ENCODE peak calls at places on chromosomes 3 and 15, in eight cellular contexts. Y is DND-41, S is A549, O is ovary, B is heart left ventricle, M is fibroblast of lung, H is mammary epithelial cell, K is psoas muscle. J is an unnamed sample.

GRCh38 chr3:168117853-168118313 is 22.2 kb upstream of the GOLIM4 start:
- DNase-seq in K (no peak), B (no peak), M (no peak), H (peak), O (no peak), S (no peak), Y (no peak), J (no peak)

GRCh38 chr3:172562881-172563835 is 39.9 kb upstream of the TNFSF10 start:
- DNase-seq in O (no peak), S (no peak), H (peak), K (no peak), B (no peak), M (peak), Y (peak), J (no peak)

GRCh38 chr3:147298511-147298982 is 107.8 kb downstream of the ZIC4 start:
- DNase-seq in O (no peak), H (peak), B (no peak), Y (no peak), M (peak), S (peak), K (no peak), J (no peak)

GRCh38 chr3:195546130-195546560 is 3.0 kb upstream of the PPP1R2 start:
- DNase-seq in S (peak), H (peak), K (no peak), O (peak), B (no peak), M (peak), Y (no peak), J (no peak)

GRCh38 chr3:16897254-16897926 is 12.6 kb downstream of the PLCL2 start:
- DNase-seq in S (no peak), Y (no peak), H (no peak), K (no peak), B (no peak), M (peak), O (no peak), J (peak)

GRCh38 chr3:127483902-127484591 is 106.5 kb downstream of the TPRA1 start:
- DNase-seq in Y (peak), K (no peak), B (no peak), O (peak), H (no peak), S (no peak), M (no peak), J (no peak)

GRCh38 chr15:81292516-81293001 is 31.4 kb downstream of the STARD5 start:
- DNase-seq in M (no peak), H (no peak), B (no peak), Y (no peak), K (no peak), S (no peak), O (no peak), J (no peak)

GRCh38 chr3:69872783-69873378 is 126.7 kb upstream of the SAMMSON start:
- DNase-seq in H (no peak), M (no peak), S (no peak), K (no peak), O (no peak), B (no peak), Y (no peak), J (no peak)

GRCh38 chr3:133488785-133489367 is 84.6 kb upstream of the CDV3 start:
- DNase-seq in Y (no peak), M (peak), S (no peak), O (no peak), K (no peak), H (peak), B (no peak), J (no peak)

GRCh38 chr3:113277886-113278598 is 66.7 kb downstream of the BOC start:
- DNase-seq in B (no peak), M (no peak), O (no peak), K (no peak), S (no peak), Y (no peak), H (no peak), J (no peak)

GRCh38 chr15:61685971-61686370 is 374.3 kb downstream of the VPS13C start:
- DNase-seq in M (no peak), S (no peak), K (no peak), B (no peak), Y (no peak), H (no peak), O (no peak), J (no peak)

GRCh38 chr3:32177702-32178198 is 60.7 kb upstream of the CMTM8 start:
- DNase-seq in K (no peak), S (peak), B (no peak), O (no peak), M (peak), Y (peak), H (peak), J (peak)

GRCh38 chr3:131903988-131904415 is 130.8 kb downstream of the CPNE4 start:
- DNase-seq in M (peak), S (peak), K (no peak), O (no peak), H (peak), Y (no peak), B (no peak), J (no peak)
- H3K4me3 ChIP-seq in M (no peak), S (no peak), K (no peak), O (no peak), H (no peak), Y (no peak), B (no peak), J (no peak)

DNA sequence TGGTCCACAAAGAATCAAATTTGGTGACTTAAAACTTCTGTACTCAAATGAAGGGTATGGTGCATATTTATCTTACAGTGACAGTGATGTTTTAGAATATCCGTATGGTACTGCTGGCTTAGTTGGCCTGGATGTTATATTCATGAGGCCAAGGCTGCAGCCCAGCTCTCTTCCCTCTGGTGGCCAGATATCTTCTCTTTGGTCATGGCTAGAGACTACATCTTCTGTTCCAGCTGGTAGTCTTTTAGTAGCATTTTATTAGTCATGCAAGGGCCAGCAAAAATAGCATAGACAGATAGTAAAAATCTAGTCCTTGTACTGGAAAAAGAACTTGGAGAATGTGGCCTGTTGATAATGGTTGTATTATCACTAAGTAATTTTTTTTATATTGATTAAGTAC is 124.0 kb upstream of the ROPN1 start:
- DNase-seq in B (no peak), K (no peak), H (no peak), O (no peak), Y (no peak), S (no peak), M (no peak), J (no peak)
- TF ChIP-seq CTCF in B (no peak), K (no peak), H (no peak), O (no peak), Y (no peak), S (no peak), M (no peak), J (no peak)

GRCh38 chr3:98483626-98484025 is 13.9 kb upstream of the OR5K2 start:
- DNase-seq in M (no peak), O (no peak), Y (no peak), K (no peak), H (no peak), B (no peak), S (no peak), J (no peak)
- H3K27ac ChIP-seq in M (no peak), O (no peak), Y (no peak), K (no peak), H (peak), B (no peak), S (no peak), J (no peak)

GRCh38 chr15:82571722-82572222 is 31.5 kb upstream of the RPS17 start:
- DNase-seq in O (peak), K (peak), M (peak), B (peak), Y (no peak), H (peak), S (no peak), J (peak)
- H3K4me3 ChIP-seq in O (peak), K (peak), M (peak), B (peak), Y (no peak), H (peak), S (no peak), J (peak)

GRCh38 chr3:148408667-148409066 is 289.0 kb upstream of the AGTR1 start:
- DNase-seq in H (no peak), Y (no peak), O (no peak), K (no peak), S (no peak), B (no peak), M (no peak), J (no peak)
- TF ChIP-seq CTCF in H (no peak), Y (no peak), O (no peak), K (no peak), S (no peak), B (no peak), M (no peak), J (no peak)